ENCODE peak calls at places on chromosome 1, in four cellular contexts. O is NCI-H1417; Q is stimulated activated CD4-positive, alpha-beta T cell treated with anti-CD3 and anti-CD28 coated beads, Interleukin-15, amount 100 ng/mL, for 24 hours; G is LoVo. L is an unnamed sample.

GRCh38 chr1:226526801-226527595 is 21.6 kb upstream of the STUM start:
- DNase-seq in Q (no peak), G (no peak), O (no peak), L (no peak)

GRCh38 chr1:17023103-17023502 is 11.4 kb upstream of the ATP13A2 start:
- DNase-seq in G (no peak), O (no peak), Q (no peak), L (no peak)

GRCh38 chr1:228691926-228692325 is 43.4 kb upstream of the RHOU start:
- DNase-seq in G (peak; percentile 67), Q (peak; percentile 8), O (peak; percentile 48), L (peak; percentile 49)

GRCh38 chr1:58231204-58231603 is 315.3 kb downstream of the OMA1 start:
- DNase-seq in Q (no peak), G (no peak), O (no peak), L (no peak)

GRCh38 chr1:72037745-72038343 is 244.5 kb downstream of the NEGR1 start:
- DNase-seq in G (peak; percentile 43), O (peak; percentile 61), Q (peak; percentile 23), L (no peak)

GRCh38 chr1:2238361-2239055 is 10.4 kb downstream of the SKI start:
- DNase-seq in O (no peak), G (no peak), Q (no peak), L (no peak)

GRCh38 chr1:28458237-28459228 is 47.3 kb upstream of the RCC1 start:
- DNase-seq in O (no peak), G (no peak), Q (no peak), L (no peak)

GRCh38 chr1:204684206-204684536 is 1.4 kb downstream of the LRRN2 start:
- DNase-seq in Q (no peak), G (no peak), O (no peak), L (no peak)

GRCh38 chr1:109193653-109194590 is 19.8 kb upstream of the SARS1 start:
- DNase-seq in Q (peak; percentile 71), O (peak; percentile 54), G (no peak), L (peak; percentile 77)

GRCh38 chr1:1000357-1001056 is 610 bp upstream of the HES4 start:
- DNase-seq in O (no peak), Q (peak; percentile 73), G (peak; percentile 87), L (peak; percentile 68)

GRCh38 chr1:933603-933940 is 9.8 kb downstream of the SAMD11 start:
- DNase-seq in Q (no peak), G (no peak), O (no peak), L (no peak)

GRCh38 chr1:160171352-160171751 is 19.0 kb upstream of the CASQ1 start:
- DNase-seq in O (no peak), G (no peak), Q (no peak), L (no peak)

GRCh38 chr1:169238506-169238905 is 129.1 kb downstream of the NME7 start:
- DNase-seq in O (no peak), G (no peak), Q (no peak), L (no peak)

GRCh38 chr1:240526321-240526720 is 85.6 kb downstream of the GREM2 start:
- DNase-seq in O (no peak), G (no peak), Q (no peak), L (no peak)

GRCh38 chr1:90045853-90046563 is 51.1 kb downstream of the ZNF326 start:
- DNase-seq in Q (peak; percentile 28), O (peak; percentile 4), G (peak; percentile 12), L (peak; percentile 42)

GRCh38 chr1:119617751-119618691 is 30.0 kb downstream of the ZNF697 start:
- DNase-seq in Q (no peak), G (no peak), O (no peak), L (no peak)

GRCh38 chr1:94672934-94673333 is 131.4 kb upstream of the F3 start:
- DNase-seq in G (no peak), O (no peak), Q (no peak), L (no peak)

GRCh38 chr1:18144921-18145699 is 37.5 kb downstream of the IGSF21 start:
- DNase-seq in Q (no peak), O (no peak), G (no peak), L (no peak)

GRCh38 chr1:234631721-234632125 is 21.7 kb upstream of the IRF2BP2 start:
- DNase-seq in O (no peak), G (peak; percentile 81), Q (no peak), L (no peak)

GRCh38 chr1:56400526-56400925 is 178.8 kb downstream of the PLPP3 start:
- DNase-seq in G (no peak), Q (no peak), O (no peak), L (no peak)

GRCh38 chr1:211833174-211833820 is 2.7 kb upstream of the LPGAT1 start:
- DNase-seq in O (no peak), Q (peak; percentile 23), G (no peak), L (peak; percentile 44)

GRCh38 chr1:67159233-67159632 is 7.0 kb upstream of the IL23R start:
- DNase-seq in Q (peak; percentile 58), O (no peak), G (no peak), L (no peak)

GRCh38 chr1:206589206-206589605 is 23.1 kb downstream of the EIF2D start:
- DNase-seq in Q (no peak), G (no peak), O (no peak), L (no peak)

L was measured in activated naive CD4-positive, alpha-beta T cell treated with anti-CD3 and anti-CD28 coated beads, Interleukin-2, amount 10 ng/mL, durations not matched to agents 7 days and 5 days.